ENCODE peak calls at places on chromosome 15, in seven cellular contexts. P is choroid plexus epithelial cell, Z is tibial artery, E is retinal pigment epithelial cell, T is bronchial epithelial cell, N is upper lobe of right lung, R is IMR-90. O is an unnamed sample.

GRCh38 chr15:52528465-52529288 is at the start of gene MYO5A:
- DNase-seq in E (peak; percentile 20), T (peak; percentile 62), Z (peak; percentile 81), P (peak; percentile 61), N (peak; percentile 88), R (peak; percentile 71), O (peak; percentile 91)

GRCh38 chr15:74196175-74196574 is 6.4 kb downstream of the STRA6 start:
- DNase-seq in Z (no peak), E (peak; percentile 77), N (no peak), T (peak; percentile 65), R (peak; percentile 93), P (peak; percentile 88), O (no peak)

GRCh38 chr15:91908401-91908800 is 54.9 kb downstream of the SLCO3A1 start:
- DNase-seq in T (peak; percentile 56), Z (no peak), R (peak; percentile 63), E (peak; percentile 15), N (no peak), P (peak; percentile 2), O (no peak)

GRCh38 chr15:75069301-75069925 is 46.0 kb downstream of the PPCDC start:
- DNase-seq in T (no peak), P (no peak), Z (no peak), N (peak; percentile 42), E (no peak), R (no peak), O (peak; percentile 94)

GRCh38 chr15:67013696-67014095 is 51.7 kb upstream of the SMAD3 start:
- DNase-seq in T (peak; percentile 94), N (no peak), P (peak; percentile 67), E (no peak), Z (no peak), R (peak; percentile 80), O (no peak)

GRCh38 chr15:26171266-26171665 is 308.1 kb upstream of the ATP10A start:
- DNase-seq in Z (no peak), R (no peak), E (no peak), T (no peak), N (no peak), P (no peak), O (no peak)

GRCh38 chr15:39180494-39180930 is 400.4 kb upstream of the THBS1 start:
- DNase-seq in R (peak; percentile 88), N (no peak), E (no peak), Z (no peak), P (peak; percentile 47), T (no peak), O (no peak)

GRCh38 chr15:91186892-91187644 is 87.0 kb downstream of the SV2B start:
- DNase-seq in N (no peak), Z (no peak), T (peak; percentile 44), E (no peak), P (peak; percentile 31), R (peak; percentile 26), O (peak; percentile 46)

GRCh38 chr15:84826369-84826823 is 9.2 kb downstream of the ALPK3 start:
- DNase-seq in T (peak; percentile 18), Z (peak; percentile 83), E (no peak), R (no peak), N (no peak), P (peak; percentile 31), O (peak; percentile 46)

GRCh38 chr15:80567721-80568157 is 127.4 kb upstream of the ABHD17C start:
- DNase-seq in Z (no peak), E (no peak), P (peak; percentile 94), T (peak; percentile 82), N (peak; percentile 35), R (peak; percentile 89), O (peak; percentile 61)

GRCh38 chr15:58770519-58770856 is 614 bp upstream of the MINDY2 start:
- DNase-seq in N (no peak), E (peak; percentile 63), R (peak; percentile 84), T (no peak), P (peak; percentile 93), Z (no peak), O (peak; percentile 66)

GRCh38 chr15:44177139-44177538 is 17.9 kb downstream of the FRMD5 start:
- DNase-seq in Z (no peak), T (no peak), E (no peak), R (no peak), N (no peak), P (no peak), O (no peak)

GRCh38 chr15:76994971-76995945 is at the start of gene PSTPIP1:
- DNase-seq in T (peak; percentile 36), Z (peak; percentile 79), N (peak; percentile 72), E (no peak), R (no peak), P (no peak), O (peak; percentile 81)

GRCh38 chr15:51103330-51103729 is 8.6 kb upstream of the TNFAIP8L3 start:
- DNase-seq in E (no peak), N (no peak), Z (no peak), R (peak; percentile 89), T (peak; percentile 47), P (no peak), O (no peak)

DNA sequence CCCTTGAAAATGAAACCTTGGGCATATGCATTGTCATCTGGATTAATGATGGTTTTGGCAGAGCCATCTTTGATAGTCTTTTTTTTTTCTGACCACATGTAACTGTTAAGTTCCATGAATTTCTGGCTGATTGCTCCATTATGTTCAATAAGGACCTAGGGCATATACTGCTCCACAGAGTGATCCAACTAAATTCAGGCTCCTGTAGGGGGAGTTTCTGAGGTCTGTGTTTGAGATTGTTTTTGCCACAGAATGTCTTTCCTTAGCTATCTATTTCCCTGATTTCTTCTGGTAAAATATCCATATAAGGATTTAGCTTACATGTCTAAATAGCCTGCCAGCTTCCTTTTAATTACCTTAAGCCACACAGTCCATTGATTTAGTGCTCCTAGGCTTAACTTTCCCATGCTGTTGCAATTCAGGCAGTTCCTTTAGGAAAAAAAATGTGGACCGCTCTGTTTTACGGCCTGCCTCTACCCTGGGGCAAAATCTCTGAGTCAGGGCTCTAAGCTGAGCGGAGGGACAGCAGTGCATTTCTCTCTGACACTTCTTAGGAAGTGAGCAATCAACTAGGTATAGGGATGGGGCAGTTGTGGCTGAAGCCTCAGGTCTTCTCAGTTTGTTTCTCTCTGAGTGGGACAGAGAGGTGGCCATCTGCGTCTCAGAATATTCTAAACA is 796.2 kb downstream of the NR2F2 start:
- DNase-seq in E (peak; percentile 51), N (no peak), R (no peak), T (peak; percentile 7), Z (no peak), P (peak; percentile 12), O (no peak)
- H3K4me3 ChIP-seq in E (no peak overlapping the region), N (no peak overlapping the region), R (no peak overlapping the region), T (no peak overlapping the region), Z (no peak overlapping the region), P (no peak overlapping the region), O (no peak overlapping the region)

GRCh38 chr15:71374607-71375352 is 259.5 kb downstream of the THSD4 start:
- DNase-seq in R (peak; percentile 82), N (no peak), T (no peak), P (no peak), Z (no peak), E (no peak), O (no peak)
- TF ChIP-seq CTCF in R (no peak), N (no peak), T (no peak), P (no peak), Z (no peak), E (no peak), O (no peak)

DNA sequence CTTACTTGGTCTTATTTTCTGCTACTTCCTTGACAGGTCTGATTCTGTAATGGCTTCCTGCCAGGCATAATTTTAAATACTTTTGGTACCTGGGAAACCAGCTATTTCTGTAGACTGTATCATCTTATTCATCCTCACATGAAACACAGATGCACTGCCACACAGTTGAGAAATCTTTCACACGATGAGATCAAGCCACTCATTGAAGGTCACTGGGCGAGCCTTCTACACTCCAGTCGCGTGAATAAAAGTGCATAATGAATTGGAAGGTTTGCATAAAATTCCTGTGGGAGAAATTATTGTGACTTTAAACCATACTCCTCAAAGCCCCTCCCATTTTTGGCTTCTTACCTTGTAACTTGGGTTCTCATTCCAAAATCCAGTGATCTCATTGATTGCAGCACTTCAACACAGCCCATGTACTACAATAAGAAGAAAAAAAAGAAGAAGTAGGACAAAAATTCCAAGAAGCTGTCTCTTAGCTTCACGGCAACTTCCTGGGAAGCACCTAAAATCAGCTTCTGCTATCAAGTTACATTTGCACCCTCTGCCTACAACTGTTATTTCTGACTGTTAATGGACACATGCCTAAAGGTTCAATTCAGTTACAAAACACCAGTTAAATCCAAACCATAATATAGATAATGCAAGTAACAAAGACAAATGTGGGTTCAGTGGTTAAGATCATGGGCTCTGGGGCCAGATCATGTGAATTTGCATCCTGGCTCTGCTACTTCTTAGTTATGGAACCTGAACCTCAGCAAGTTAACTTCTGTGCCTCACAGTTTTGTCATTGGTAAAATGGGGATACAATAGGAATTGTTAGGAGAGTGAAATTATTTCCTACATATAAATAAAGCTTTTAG is 39.0 kb downstream of the SHC4 start:
- DNase-seq in E (no peak), T (no peak), N (no peak), R (peak; percentile 12), Z (no peak), P (peak; percentile 16), O (no peak)
- H3K4me3 ChIP-seq in E (no peak overlapping the region), T (no peak overlapping the region), N (no peak overlapping the region), R (no peak overlapping the region), Z (no peak overlapping the region), P (no peak overlapping the region), O (no peak overlapping the region)

DNA sequence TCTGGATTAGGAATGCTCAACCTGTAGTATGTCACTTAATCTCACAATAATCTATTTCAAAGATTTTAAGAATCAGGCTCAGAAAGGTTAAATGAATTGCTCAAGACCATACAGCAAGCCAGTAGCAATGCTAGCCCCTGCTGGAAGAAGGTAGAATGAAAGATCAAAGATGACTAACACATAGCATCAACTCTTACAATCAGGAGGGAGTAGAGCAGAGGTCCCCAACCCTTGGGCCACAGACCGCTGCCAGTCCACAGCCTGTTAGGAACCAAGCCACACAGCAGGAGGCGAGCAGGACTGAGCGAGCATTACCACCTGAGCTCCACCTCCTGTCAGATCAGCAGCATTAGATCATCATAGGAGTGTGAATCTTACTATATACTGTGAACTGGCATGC is 15.5 kb upstream of the GATM start:
- DNase-seq in N (no peak), P (peak; percentile 25), Z (no peak), T (peak; percentile 44), E (no peak), R (no peak), O (peak; percentile 11)
- TF ChIP-seq CTCF in N (no peak), P (peak; percentile 42), Z (no peak), T (peak; percentile 34), E (peak; percentile 49), R (peak; percentile 9), O (peak; percentile 34)

O was measured in GM12865.